ENCODE peak calls at places on chromosomes 6 and 20, in six cellular contexts. Y is A549, T is HepG2, B is IMR-90, N is K562, F is GM12878. J is an unnamed sample.

GRCh38 chr6:23535071-23535470 is 590.9 kb upstream of the NRSN1 start:
- DNase-seq in Y (no peak), T (no peak), B (no peak), N (no peak), F (no peak), J (no peak)

GRCh38 chr20:60870040-60870439 is 382.0 kb upstream of the CDH4 start:
- DNase-seq in Y (no peak), T (no peak), B (no peak), N (no peak), F (no peak), J (no peak)

GRCh38 chr20:2289475-2289874 is 6.3 kb upstream of the TGM3 start:
- DNase-seq in Y (no peak), T (no peak), B (no peak), N (no peak), F (peak; percentile 13), J (no peak)

GRCh38 chr6:52263709-52264320 is 19.5 kb upstream of the IL17F start:
- DNase-seq in Y (peak; percentile 51), T (peak; percentile 64), B (peak; percentile 74), N (peak; percentile 70), F (no peak), J (peak; percentile 70)

GRCh38 chr6:30219244-30219643 is 6.0 kb upstream of the TRIM26 start:
- DNase-seq in Y (peak; percentile 58), T (peak; percentile 77), B (peak; percentile 44), N (peak; percentile 64), F (peak; percentile 23), J (peak; percentile 58)

GRCh38 chr6:150290429-150290828 is 78.4 kb upstream of the IYD start:
- DNase-seq in Y (no peak), T (no peak), B (peak; percentile 70), N (no peak), F (no peak), J (no peak)

GRCh38 chr6:31528307-31528777 is 420 bp upstream of the MCCD1 start:
- DNase-seq in Y (no peak), T (peak; percentile 54), B (no peak), N (peak; percentile 47), F (no peak), J (no peak)

GRCh38 chr6:16872543-16873230 is 111.4 kb upstream of the ATXN1 start:
- DNase-seq in Y (no peak), T (no peak), B (no peak), N (no peak), F (no peak), J (no peak)

GRCh38 chr6:106254636-106255035 is 70.9 kb downstream of the ATG5 start:
- DNase-seq in Y (no peak), T (no peak), B (peak; percentile 70), N (peak; percentile 11), F (no peak), J (no peak)

GRCh38 chr6:12957321-12958051 is 240.9 kb downstream of the PHACTR1 start:
- DNase-seq in Y (peak; percentile 2), T (no peak), B (peak; percentile 13), N (no peak), F (no peak), J (no peak)

GRCh38 chr6:140032177-140032576 is 657.7 kb upstream of the CITED2 start:
- DNase-seq in Y (no peak), T (no peak), B (no peak), N (no peak), F (no peak), J (no peak)

GRCh38 chr6:29976588-29977424 is 34.5 kb downstream of the HLA-A start:
- DNase-seq in Y (peak; percentile 79), T (peak; percentile 77), B (peak; percentile 72), N (peak; percentile 89), F (peak; percentile 13), J (peak; percentile 62)

GRCh38 chr6:9250852-9251251 is 815.5 kb upstream of the SLC35B3 start:
- DNase-seq in Y (peak; percentile 64), T (peak; percentile 16), B (peak; percentile 53), N (peak; percentile 4), F (no peak), J (peak; percentile 37)

GRCh38 chr6:135870722-135871121 is 19.2 kb downstream of the PDE7B start:
- DNase-seq in Y (no peak), T (no peak), B (peak; percentile 88), N (no peak), F (no peak), J (no peak)

DNA sequence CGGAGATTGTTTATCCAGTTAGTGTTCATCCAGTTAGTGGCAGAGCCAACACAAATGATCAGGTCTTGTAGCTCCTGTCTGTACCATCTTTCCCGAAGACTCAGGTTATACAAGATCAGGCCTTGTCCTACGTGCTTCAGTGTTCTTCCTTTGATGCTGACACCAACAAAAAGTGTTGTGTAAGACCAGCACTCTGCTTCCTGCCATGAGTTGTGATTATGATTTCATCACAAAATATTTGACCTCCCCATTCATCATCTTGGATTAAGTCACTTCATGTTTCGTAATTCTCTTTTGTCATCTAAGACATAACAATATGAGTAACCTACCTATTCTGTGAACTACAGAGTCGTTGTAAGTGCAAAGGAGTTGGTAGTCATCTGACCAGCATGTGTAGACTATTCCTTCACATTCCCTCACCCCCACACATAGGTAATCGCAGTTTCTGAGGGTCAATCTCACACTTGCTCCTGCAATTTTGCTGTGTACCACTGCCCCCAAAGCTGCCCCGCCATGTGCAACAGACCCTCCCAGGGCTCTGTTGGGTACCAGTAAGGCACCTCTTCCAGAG is 135.6 kb upstream of the SLC22A23 start:
- DNase-seq in Y (peak; percentile 95), T (peak; percentile 52), B (peak; percentile 93), N (no peak), F (no peak), J (peak; percentile 3)
- TF ChIP-seq BHLHE40 in Y (no peak), T (no peak), B (no peak), N (no peak), F (no peak), J (no peak)

GRCh38 chr6:33711140-33712129 is at the start of gene UQCC2:
- DNase-seq in Y (peak; percentile 95), T (peak; percentile 95), B (peak; percentile 95), N (peak; percentile 99), F (peak; percentile 84), J (peak; percentile 97)

GRCh38 chr6:33716379-33716778 is 4.9 kb upstream of the UQCC2 start:
- DNase-seq in Y (no peak), T (no peak), B (no peak), N (no peak), F (no peak), J (no peak)

GRCh38 chr6:33714385-33715040 is 3.0 kb upstream of the UQCC2 start:
- DNase-seq in Y (no peak), T (peak; percentile 45), B (no peak), N (no peak), F (no peak), J (no peak)

GRCh38 chr6:33712914-33713313 is 1.4 kb upstream of the UQCC2 start:
- DNase-seq in Y (no peak), T (no peak), B (no peak), N (no peak), F (no peak), J (no peak)

GRCh38 chr6:33713786-33714185 is 2.3 kb upstream of the UQCC2 start:
- DNase-seq in Y (no peak), T (no peak), B (no peak), N (no peak), F (no peak), J (no peak)
- TF ChIP-seq BHLHE40 in Y (no peak), T (no peak), B (no peak), N (no peak), F (no peak), J (no peak)

GRCh38 chr20:46375771-46376170 is 30.6 kb downstream of the ELMO2 start:
- DNase-seq in Y (no peak), T (no peak), B (peak; percentile 39), N (peak; percentile 20), F (no peak), J (no peak)
- TF ChIP-seq BHLHE40 in Y (no peak), T (no peak), B (no peak), N (no peak), F (no peak), J (no peak)

GRCh38 chr20:50308513-50309279 is 118.1 kb downstream of the CEBPB start:
- DNase-seq in Y (peak; percentile 98), T (peak; percentile 96), B (peak; percentile 100), N (peak; percentile 61), F (no peak), J (no peak)
- TF ChIP-seq BHLHE40 in Y (no peak), T (no peak), B (peak; percentile 8), N (no peak), F (no peak), J (no peak)

DNA sequence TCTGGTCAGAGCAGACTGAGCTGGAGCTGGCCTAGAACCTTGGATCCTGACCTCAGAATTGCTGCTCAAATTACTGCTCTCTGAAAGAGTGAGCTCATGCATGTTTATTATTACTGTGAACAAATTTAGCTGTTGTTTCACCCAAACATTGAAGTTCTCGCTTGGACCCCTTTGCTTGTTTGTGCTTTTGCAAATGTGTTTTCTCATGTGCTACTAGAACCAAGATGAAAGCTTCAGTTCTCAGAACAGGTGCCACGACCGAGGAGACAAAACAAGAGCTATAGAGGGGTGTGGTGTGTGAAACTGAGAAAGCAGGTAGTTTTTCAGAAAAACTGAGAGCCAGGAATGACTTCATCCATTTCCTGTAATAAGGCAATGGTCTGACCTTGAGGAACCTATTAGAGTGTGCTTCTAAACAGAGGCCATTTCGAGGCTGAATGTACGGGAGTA is 50.0 kb upstream of the ESR1 start:
- DNase-seq in Y (no peak), T (peak; percentile 29), B (no peak), N (no peak), F (peak; percentile 69), J (no peak)
- TF ChIP-seq BHLHE40 in Y (no peak), T (no peak), B (no peak), N (no peak), F (peak; percentile 43), J (no peak)

GRCh38 chr6:125747589-125748533 is 1.6 kb upstream of the HEY2 start:
- DNase-seq in Y (no peak), T (no peak), B (no peak), N (peak; percentile 32), F (no peak), J (peak; percentile 44)

GRCh38 chr6:125745281-125746018 is 4.0 kb upstream of the HEY2 start:
- DNase-seq in Y (no peak), T (no peak), B (no peak), N (no peak), F (no peak), J (no peak)

GRCh38 chr6:125746731-125747588 is 2.5 kb upstream of the HEY2 start:
- DNase-seq in Y (peak; percentile 27), T (peak; percentile 59), B (peak; percentile 39), N (peak; percentile 77), F (no peak), J (peak; percentile 52)

GRCh38 chr6:125743604-125744003 is 5.8 kb upstream of the HEY2 start:
- DNase-seq in Y (no peak), T (no peak), B (no peak), N (no peak), F (no peak), J (no peak)

GRCh38 chr6:125746019-125746414 is 3.4 kb upstream of the HEY2 start:
- DNase-seq in Y (no peak), T (no peak), B (no peak), N (no peak), F (no peak), J (no peak)
- TF ChIP-seq BHLHE40 in Y (no peak), T (no peak), B (no peak), N (no peak), F (no peak), J (no peak)